ENCODE peak calls at places on chromosomes 2 and 18, in seven cellular contexts. X, O, I, F, Q, K and C are unnamed samples.

GRCh38 chr18:62976227-62976626 is 260.9 kb downstream of the PHLPP1 start:
- DNase-seq in X (no peak), O (no peak), I (no peak), F (no peak), Q (no peak), K (no peak), C (no peak)

GRCh38 chr2:11930211-11930761 is 183.9 kb downstream of the LPIN1 start:
- DNase-seq in X (no peak), O (no peak), I (no peak), F (no peak), Q (no peak), K (peak), C (no peak)

GRCh38 chr2:193837368-193837767 is 1642.6 kb upstream of the TMEFF2 start:
- DNase-seq in X (no peak), O (no peak), I (no peak), F (no peak), Q (no peak), K (no peak), C (no peak)

GRCh38 chr2:8488001-8488738 is 193.7 kb upstream of the ID2 start:
- DNase-seq in X (no peak), O (no peak), I (no peak), F (peak), Q (no peak), K (no peak), C (no peak)

GRCh38 chr2:168671932-168672331 is 130.5 kb upstream of the NOSTRIN start:
- DNase-seq in X (no peak), O (no peak), I (no peak), F (no peak), Q (no peak), K (no peak), C (no peak)

GRCh38 chr18:39359636-39360035 is 1794.0 kb upstream of the CELF4 start:
- DNase-seq in X (no peak), O (no peak), I (no peak), F (no peak), Q (no peak), K (no peak), C (no peak)

GRCh38 chr2:182672471-182673165 is 43.4 kb upstream of the DNAJC10 start:
- DNase-seq in X (no peak), O (no peak), I (no peak), F (no peak), Q (no peak), K (no peak), C (peak)

GRCh38 chr18:47928466-47928865 is 2.0 kb downstream of the SMAD2 start:
- DNase-seq in X (no peak), O (no peak), I (no peak), F (no peak), Q (no peak), K (no peak), C (no peak)

GRCh38 chr18:75475228-75475627 is 47.7 kb upstream of the SMIM21 start:
- DNase-seq in X (no peak), O (no peak), I (no peak), F (no peak), Q (no peak), K (no peak), C (no peak)

GRCh38 chr2:64645014-64645418 is 8.7 kb downstream of the SERTAD2 start:
- DNase-seq in X (peak), O (peak), I (no peak), F (no peak), Q (peak), K (no peak), C (no peak)

GRCh38 chr2:12895017-12895416 is 178.3 kb downstream of the TRIB2 start:
- DNase-seq in X (no peak), O (no peak), I (no peak), F (no peak), Q (no peak), K (no peak), C (no peak)

GRCh38 chr2:75657794-75658193 is 11.2 kb downstream of the MRPL19 start:
- DNase-seq in X (no peak), O (no peak), I (no peak), F (no peak), Q (no peak), K (no peak), C (no peak)

GRCh38 chr18:5294618-5295230 is 802 bp downstream of the ZBTB14 start:
- DNase-seq in X (peak), O (peak), I (no peak), F (no peak), Q (no peak), K (no peak), C (no peak)

GRCh38 chr2:239444626-239445625 is 44.1 kb upstream of the HDAC4 start:
- DNase-seq in X (no peak), O (peak), I (no peak), F (no peak), Q (no peak), K (no peak), C (no peak)

GRCh38 chr2:226740039-226740648 is 59.5 kb downstream of the IRS1 start:
- DNase-seq in X (no peak), O (peak), I (no peak), F (no peak), Q (no peak), K (no peak), C (no peak)

GRCh38 chr2:226738821-226739507 is 60.7 kb downstream of the IRS1 start:
- DNase-seq in X (no peak), O (peak), I (no peak), F (no peak), Q (no peak), K (no peak), C (no peak)

GRCh38 chr2:226738191-226738820 is 61.3 kb downstream of the IRS1 start:
- DNase-seq in X (no peak), O (peak), I (no peak), F (no peak), Q (no peak), K (no peak), C (no peak)

GRCh38 chr2:226742346-226742745 is 57.3 kb downstream of the IRS1 start:
- DNase-seq in X (no peak), O (no peak), I (no peak), F (no peak), Q (no peak), K (no peak), C (no peak)

GRCh38 chr2:226739508-226740030 is 60.1 kb downstream of the IRS1 start:
- DNase-seq in X (no peak), O (no peak), I (no peak), F (no peak), Q (no peak), K (no peak), C (no peak)
- H3K9ac ChIP-seq in X (no peak), O (peak), I (no peak), F (no peak), Q (no peak), K (no peak), C (no peak)

DNA sequence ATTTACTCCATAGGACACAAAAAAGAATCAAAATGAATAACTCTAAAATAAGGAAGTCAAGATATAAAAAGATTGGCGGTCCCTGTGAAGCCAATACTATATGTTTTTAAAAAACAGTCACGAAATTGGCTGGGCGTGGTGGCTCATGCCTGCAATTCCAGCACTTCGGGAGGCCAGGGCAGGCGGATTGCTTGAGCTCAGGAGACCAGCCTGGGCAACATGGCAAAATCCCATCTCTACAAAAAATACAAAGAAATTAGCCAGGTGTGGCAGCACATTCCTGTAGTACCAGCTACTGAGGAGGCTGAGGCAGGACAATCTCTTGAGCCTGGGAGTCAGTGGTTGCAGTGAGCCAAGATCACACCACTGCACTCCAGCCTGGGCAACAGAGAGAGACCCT is 123.1 kb upstream of the BCL2L11 start:
- DNase-seq in X (no peak), O (no peak), I (no peak), F (no peak), Q (no peak), K (no peak), C (no peak)
- TF ChIP-seq YY1 in X (no peak), O (no peak), I (no peak), F (no peak), Q (no peak), K (no peak), C (no peak)

GRCh38 chr18:10528439-10528838 is 2.6 kb downstream of the NAPG start:
- DNase-seq in X (no peak), O (no peak), I (no peak), F (no peak), Q (peak), K (no peak), C (no peak)

GRCh38 chr18:10524507-10525425 is 1.1 kb upstream of the NAPG start:
- DNase-seq in X (no peak), O (peak), I (no peak), F (no peak), Q (no peak), K (no peak), C (no peak)

GRCh38 chr18:10525563-10526210 is at the start of gene NAPG:
- DNase-seq in X (peak), O (peak), I (peak), F (peak), Q (peak), K (peak), C (peak)

GRCh38 chr18:10523544-10523943 is 2.3 kb upstream of the NAPG start:
- DNase-seq in X (no peak), O (no peak), I (no peak), F (no peak), Q (no peak), K (no peak), C (no peak)

DNA sequence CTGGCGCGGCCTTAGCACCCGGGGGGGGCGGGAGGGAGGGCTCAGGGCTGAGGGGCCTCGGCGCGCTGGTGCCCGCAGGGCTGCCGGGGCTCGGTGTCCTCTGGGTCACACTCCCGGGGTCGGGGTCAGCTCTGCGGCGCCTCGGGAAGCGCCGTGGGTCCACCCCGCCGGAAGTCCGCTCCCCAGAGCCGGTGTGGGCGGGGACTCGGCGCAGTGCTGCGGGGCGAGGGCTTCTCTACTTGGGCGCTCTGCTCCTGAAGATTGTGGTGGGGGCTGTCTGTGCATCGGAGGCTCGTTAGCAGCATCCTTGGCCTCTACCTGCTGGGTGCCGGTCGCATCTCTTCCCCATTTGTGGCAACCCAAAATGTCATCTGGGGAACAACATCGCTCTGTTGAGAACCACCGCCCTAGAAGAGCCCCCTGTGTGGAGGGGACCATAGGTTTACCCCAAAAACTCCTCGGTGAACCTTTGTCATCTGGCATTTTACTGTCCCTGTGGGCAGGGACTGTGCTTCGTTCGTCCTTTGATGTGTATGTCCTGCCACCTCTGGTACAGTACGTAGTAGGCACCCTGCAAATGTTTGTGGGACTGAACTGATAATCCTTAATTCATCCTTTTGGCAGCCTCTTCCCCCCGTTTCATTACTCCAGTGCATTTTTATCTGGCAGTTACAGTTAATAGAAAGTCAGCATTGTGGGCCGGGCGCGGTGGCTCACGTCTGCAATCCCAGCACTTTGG is 553 bp downstream of the NAPG start:
- DNase-seq in X (no peak), O (peak), I (no peak), F (no peak), Q (peak), K (peak), C (no peak)
- H3K9ac ChIP-seq in X (peak), O (peak), I (peak), F (peak), Q (peak), K (peak), C (peak)

GRCh38 chr2:37427241-37427640 is 82.8 kb downstream of the QPCT start:
- DNase-seq in X (no peak), O (no peak), I (no peak), F (no peak), Q (no peak), K (no peak), C (no peak)
- TF ChIP-seq YY1 in X (no peak), O (no peak), I (no peak), F (no peak), Q (no peak), K (no peak), C (no peak)

GRCh38 chr2:10921525-10921924 is 9.8 kb downstream of the KCNF1 start:
- DNase-seq in X (no peak), O (no peak), I (no peak), F (no peak), Q (no peak), K (no peak), C (no peak)

GRCh38 chr2:10923007-10923372 is 11.3 kb downstream of the KCNF1 start:
- DNase-seq in X (no peak), O (no peak), I (no peak), F (no peak), Q (no peak), K (no peak), C (no peak)

GRCh38 chr2:10923965-10924364 is 12.2 kb downstream of the KCNF1 start:
- DNase-seq in X (no peak), O (no peak), I (no peak), F (no peak), Q (no peak), K (no peak), C (no peak)

GRCh38 chr2:10920764-10921468 is 9.2 kb downstream of the KCNF1 start:
- DNase-seq in X (no peak), O (no peak), I (no peak), F (no peak), Q (no peak), K (no peak), C (no peak)

DNA sequence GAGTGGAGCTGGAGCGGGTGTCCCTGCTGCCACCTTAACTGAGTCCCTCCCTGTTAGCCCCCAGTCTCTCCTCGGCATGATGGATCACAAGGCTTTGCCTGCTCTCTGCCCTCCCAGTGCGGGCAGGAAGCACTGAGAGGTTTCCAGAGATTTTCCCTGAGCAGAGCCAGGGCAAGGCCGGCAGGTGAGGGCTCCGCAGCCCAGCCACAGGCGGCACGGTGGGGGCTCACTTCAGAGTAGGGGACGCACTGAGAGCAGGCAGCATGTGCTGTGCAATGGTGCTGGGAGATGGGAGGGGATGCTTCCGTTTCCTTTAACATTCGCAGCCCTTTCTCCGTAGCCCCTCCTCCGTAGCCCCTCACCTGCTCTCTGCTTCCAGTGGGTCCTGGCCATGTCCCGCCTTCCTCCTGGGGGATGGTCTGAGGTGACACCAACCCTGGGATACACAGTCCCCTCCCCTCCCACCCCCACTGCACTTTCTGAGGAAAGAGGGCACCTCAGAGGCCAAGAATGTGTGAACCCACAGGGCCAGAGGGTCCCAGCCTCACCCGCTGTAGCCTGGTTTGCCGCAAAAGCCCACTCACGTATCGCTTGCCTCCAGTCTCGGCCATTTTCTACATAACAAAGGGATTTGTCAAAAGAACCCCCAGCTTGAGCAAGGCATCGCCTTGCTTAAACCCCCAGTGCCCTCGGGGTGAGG is 10.7 kb downstream of the KCNF1 start:
- DNase-seq in X (no peak), O (no peak), I (no peak), F (no peak), Q (no peak), K (no peak), C (no peak)
- H3K9ac ChIP-seq in X (peak), O (no peak), I (no peak), F (no peak), Q (no peak), K (no peak), C (no peak)

GRCh38 chr18:69659142-69659651 is 258.5 kb downstream of the DOK6 start:
- DNase-seq in X (no peak), O (peak), I (no peak), F (no peak), Q (no peak), K (peak), C (no peak)
- TF ChIP-seq YY1 in X (no peak), O (no peak), I (no peak), F (no peak), Q (no peak), K (no peak), C (no peak)

GRCh38 chr2:137945229-137945628 is 19.0 kb upstream of the HNMT start:
- DNase-seq in X (no peak), O (no peak), I (no peak), F (no peak), Q (no peak), K (no peak), C (no peak)

GRCh38 chr2:137943035-137943830 is 21.0 kb upstream of the HNMT start:
- DNase-seq in X (no peak), O (peak), I (no peak), F (no peak), Q (no peak), K (no peak), C (no peak)

GRCh38 chr2:137942785-137943034 is 21.6 kb upstream of the HNMT start:
- DNase-seq in X (no peak), O (peak), I (no peak), F (no peak), Q (no peak), K (no peak), C (no peak)

GRCh38 chr2:137944714-137945113 is 19.6 kb upstream of the HNMT start:
- DNase-seq in X (no peak), O (no peak), I (no peak), F (no peak), Q (no peak), K (no peak), C (no peak)

DNA sequence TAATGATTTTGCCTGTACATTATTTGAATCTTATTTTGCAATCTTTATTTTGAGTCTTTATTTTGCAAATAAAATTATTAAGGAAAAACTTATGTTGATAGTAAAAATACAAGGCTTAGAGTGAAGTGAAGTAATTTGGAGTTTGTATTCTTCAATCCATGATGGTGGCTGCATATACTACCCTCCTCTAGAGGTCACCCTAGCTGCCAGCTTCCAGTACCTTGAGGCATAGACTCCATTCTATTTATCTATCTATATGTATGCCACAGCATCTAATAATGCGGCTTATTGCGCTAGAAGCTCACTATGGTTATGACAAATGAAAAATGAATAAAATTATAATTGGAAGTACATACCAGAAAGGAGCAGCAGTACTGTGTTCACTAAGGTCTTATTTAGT is 20.3 kb upstream of the HNMT start:
- DNase-seq in X (no peak), O (no peak), I (no peak), F (no peak), Q (no peak), K (no peak), C (no peak)
- H3K9ac ChIP-seq in X (no peak), O (peak), I (no peak), F (no peak), Q (no peak), K (no peak), C (no peak)